ENCODE peak calls at places on chromosome X, in seven cellular contexts. J is breast epithelium, S is suprapubic skin, F is endothelial cell of umbilical vein, B is stomach, X is transverse colon, Z is K562. T is an unnamed sample.

GRCh38 chrX:378443-378842 is 8.3 kb downstream of the PPP2R3B start:
- DNase-seq in J (no peak), S (no peak), F (no peak), B (no peak), X (no peak), Z (no peak), T (no peak)

GRCh38 chrX:119870626-119871131 is 854 bp downstream of the RNF113A start:
- DNase-seq in J (no peak), S (no peak), F (peak), B (no peak), X (peak), Z (no peak), T (no peak)

GRCh38 chrX:1385824-1386223 is 6.1 kb downstream of the SLC25A6 start:
- DNase-seq in J (peak), S (no peak), F (no peak), B (no peak), X (no peak), Z (no peak), T (no peak)

GRCh38 chrX:107674480-107675364 is 46.4 kb downstream of the PRPS1 start:
- DNase-seq in J (peak), S (peak), F (no peak), B (peak), X (peak), Z (peak), T (peak)

GRCh38 chrX:17622331-17622730 is 115.0 kb upstream of the SCML1 start:
- DNase-seq in J (no peak), S (no peak), F (no peak), B (no peak), X (no peak), Z (no peak), T (no peak)

GRCh38 chrX:3451566-3451965 is 105.1 kb upstream of the MXRA5 start:
- DNase-seq in J (no peak), S (no peak), F (no peak), B (no peak), X (no peak), Z (no peak), T (no peak)

GRCh38 chrX:17595456-17596035 is 141.7 kb upstream of the SCML1 start:
- DNase-seq in J (no peak), S (no peak), F (peak), B (no peak), X (no peak), Z (no peak), T (no peak)

GRCh38 chrX:817759-818158 is 187.2 kb downstream of the SHOX start:
- DNase-seq in J (no peak), S (no peak), F (no peak), B (no peak), X (no peak), Z (no peak), T (peak)

GRCh38 chrX:71992711-71993110 is 82.1 kb downstream of the NHSL2 start:
- DNase-seq in J (no peak), S (no peak), F (no peak), B (no peak), X (no peak), Z (no peak), T (peak)

GRCh38 chrX:41634284-41634683 is 54.5 kb upstream of the GPR34 start:
- DNase-seq in J (no peak), S (no peak), F (peak), B (no peak), X (no peak), Z (peak), T (no peak)

GRCh38 chrX:38117485-38117884 is 103.2 kb downstream of the SRPX start:
- DNase-seq in J (no peak), S (no peak), F (peak), B (peak), X (no peak), Z (no peak), T (no peak)

GRCh38 chrX:15269618-15270521 is at the start of gene ASB9:
- DNase-seq in J (no peak), S (peak), F (peak), B (peak), X (peak), Z (no peak), T (no peak)

GRCh38 chrX:118345401-118346257 is at the start of gene WDR44:
- DNase-seq in J (peak), S (peak), F (peak), B (peak), X (peak), Z (peak), T (peak)
- TF ChIP-seq POLR2AphosphoS5 in J (peak), S (no peak), F (peak), B (peak), X (peak), Z (peak), T (peak)

DNA sequence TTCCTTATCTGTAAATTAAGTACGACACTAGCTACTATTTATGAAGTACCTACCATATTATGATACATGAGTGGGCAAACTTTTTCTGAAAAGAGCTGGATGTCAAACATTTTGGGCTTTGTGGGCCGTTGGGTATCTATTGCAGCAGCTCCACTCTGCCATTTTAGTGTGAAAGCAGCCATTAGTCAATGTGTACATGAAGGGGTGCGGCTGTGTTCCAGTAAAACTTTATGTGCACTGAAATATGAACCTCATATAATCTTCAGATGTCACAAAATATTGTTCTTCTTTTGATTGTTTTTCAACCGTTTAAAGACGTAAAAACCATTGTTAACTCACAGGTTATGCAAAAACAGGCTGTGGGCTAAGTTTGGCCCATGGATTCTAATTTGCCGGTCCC is 14.1 kb downstream of the PRPS2 start:
- DNase-seq in J (no peak), S (no peak), F (no peak), B (no peak), X (peak), Z (no peak), T (no peak)
- TF ChIP-seq POLR2AphosphoS5 in J (no peak), S (no peak), F (no peak), B (no peak), X (no peak), Z (no peak), T (no peak)

DNA sequence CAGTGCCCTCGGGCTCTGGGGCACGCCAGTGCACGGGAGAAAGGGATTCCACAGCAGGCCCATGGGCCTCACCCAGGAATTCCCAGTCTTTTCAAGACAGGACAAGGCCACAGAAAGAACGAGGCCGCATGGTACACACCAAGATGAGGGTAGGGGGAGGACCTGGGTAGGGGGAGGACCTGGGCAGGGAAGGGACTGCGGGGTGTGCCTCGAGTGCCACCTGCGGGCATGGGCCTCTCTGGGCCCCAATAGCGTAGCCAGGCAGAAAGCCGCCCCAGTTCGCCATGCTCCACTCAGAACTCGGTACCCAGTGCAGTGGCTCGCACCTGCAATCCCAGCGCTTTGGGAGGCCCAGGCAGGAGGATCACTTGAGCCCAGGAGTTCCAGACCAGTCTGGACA is 14.0 kb upstream of the DUSP9 start:
- DNase-seq in J (no peak), S (no peak), F (no peak), B (no peak), X (no peak), Z (no peak), T (no peak)
- TF ChIP-seq POLR2AphosphoS5 in J (no peak), S (no peak), F (no peak), B (no peak), X (no peak), Z (no peak), T (no peak)

GRCh38 chrX:23883737-23884354 is 23.9 kb downstream of the APOO start:
- DNase-seq in J (no peak), S (no peak), F (peak), B (no peak), X (no peak), Z (peak), T (no peak)
- TF ChIP-seq POLR2AphosphoS5 in J (no peak), S (no peak), F (no peak), B (no peak), X (no peak), Z (no peak), T (no peak)

GRCh38 chrX:124208675-124209074 is 123.8 kb upstream of the TEX13D start:
- DNase-seq in J (no peak), S (no peak), F (no peak), B (no peak), X (no peak), Z (no peak), T (no peak)
- TF ChIP-seq POLR2AphosphoS5 in J (no peak), S (no peak), F (no peak), B (no peak), X (no peak), Z (no peak), T (no peak)

DNA sequence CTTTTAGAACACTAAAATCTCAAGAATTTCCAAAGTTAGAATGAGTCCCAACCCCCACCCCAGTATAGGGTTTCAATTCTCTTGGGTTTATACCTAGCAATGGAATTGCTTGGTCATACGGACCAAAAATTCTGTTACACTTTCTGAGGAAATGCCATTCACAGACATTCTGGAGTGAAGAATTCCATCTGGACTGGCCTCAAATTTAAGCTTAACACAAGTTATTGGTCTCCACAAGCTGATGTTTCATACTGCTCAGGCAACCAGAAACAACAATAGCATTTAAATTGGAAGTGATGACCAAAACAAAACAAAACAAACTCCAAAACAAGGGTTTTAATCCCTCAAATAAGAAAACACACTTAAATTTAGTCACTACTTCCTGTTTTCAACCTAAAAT is 51.1 kb downstream of the GPC4 start:
- DNase-seq in J (no peak), S (no peak), F (no peak), B (no peak), X (no peak), Z (no peak), T (no peak)
- TF ChIP-seq POLR2AphosphoS5 in J (no peak), S (no peak), F (no peak), B (no peak), X (no peak), Z (no peak), T (no peak)

T was measured in esophagus muscularis mucosa.